ENCODE peak calls at places on chromosome 11, in nine cellular contexts. One of them, this sample, is unnamed.

GRCh38 chr11:94762208-94762607 is 5.9 kb upstream of the AMOTL1 start:
- DNase-seq in HFFc6: peak
- DNase-seq in AG10803: no peak
- DNase-seq in cardiac muscle cell: no peak
- DNase-seq in psoas muscle: no peak
- DNase-seq in coronary artery: no peak
- DNase-seq in transverse colon: no peak
- DNase-seq in neural progenitor cell: no peak
- DNase-seq in A549: no peak
- DNase-seq in this sample: no peak

GRCh38 chr11:35531246-35531645 is 5.8 kb upstream of the PAMR1 start:
- DNase-seq in HFFc6: no peak
- DNase-seq in AG10803: peak
- DNase-seq in cardiac muscle cell: peak
- DNase-seq in psoas muscle: no peak
- DNase-seq in coronary artery: no peak
- DNase-seq in transverse colon: no peak
- DNase-seq in neural progenitor cell: no peak
- DNase-seq in A549: no peak
- DNase-seq in this sample: peak

GRCh38 chr11:106714179-106714578 is 304.1 kb downstream of the GUCY1A2 start:
- DNase-seq in HFFc6: no peak
- DNase-seq in AG10803: no peak
- DNase-seq in cardiac muscle cell: peak
- DNase-seq in psoas muscle: no peak
- DNase-seq in coronary artery: no peak
- DNase-seq in transverse colon: no peak
- DNase-seq in neural progenitor cell: no peak
- DNase-seq in A549: no peak
- DNase-seq in this sample: peak

GRCh38 chr11:97087419-97087818 is 697.6 kb downstream of the JRKL start:
- DNase-seq in HFFc6: no peak
- DNase-seq in AG10803: no peak
- DNase-seq in cardiac muscle cell: no peak
- DNase-seq in psoas muscle: no peak
- DNase-seq in coronary artery: no peak
- DNase-seq in transverse colon: no peak
- DNase-seq in neural progenitor cell: no peak
- DNase-seq in A549: no peak
- DNase-seq in this sample: no peak

GRCh38 chr11:116703421-116703820 is 69.4 kb downstream of the BUD13 start:
- DNase-seq in HFFc6: no peak
- DNase-seq in AG10803: no peak
- DNase-seq in cardiac muscle cell: peak
- DNase-seq in psoas muscle: no peak
- DNase-seq in coronary artery: no peak
- DNase-seq in transverse colon: no peak
- DNase-seq in neural progenitor cell: peak
- DNase-seq in A549: no peak
- DNase-seq in this sample: peak

GRCh38 chr11:2572491-2573239 is 127.1 kb downstream of the KCNQ1OT1 start:
- DNase-seq in HFFc6: no peak
- DNase-seq in AG10803: no peak
- DNase-seq in cardiac muscle cell: no peak
- DNase-seq in psoas muscle: peak
- DNase-seq in coronary artery: no peak
- DNase-seq in transverse colon: no peak
- DNase-seq in neural progenitor cell: no peak
- DNase-seq in A549: no peak
- DNase-seq in this sample: no peak

GRCh38 chr11:121418625-121419114 is 33.4 kb upstream of the SORL1 start:
- DNase-seq in HFFc6: no peak
- DNase-seq in AG10803: no peak
- DNase-seq in cardiac muscle cell: peak
- DNase-seq in psoas muscle: no peak
- DNase-seq in coronary artery: no peak
- DNase-seq in transverse colon: peak
- DNase-seq in neural progenitor cell: no peak
- DNase-seq in A549: no peak
- DNase-seq in this sample: peak

GRCh38 chr11:45662665-45663485 is 2.5 kb downstream of the CHST1 start:
- DNase-seq in HFFc6: peak
- DNase-seq in AG10803: peak
- DNase-seq in cardiac muscle cell: peak
- DNase-seq in psoas muscle: no peak
- DNase-seq in coronary artery: no peak
- DNase-seq in transverse colon: no peak
- DNase-seq in neural progenitor cell: peak
- DNase-seq in A549: peak
- DNase-seq in this sample: peak

GRCh38 chr11:69470301-69470700 is 11.2 kb upstream of the LINC01488 start:
- DNase-seq in HFFc6: no peak
- DNase-seq in AG10803: no peak
- DNase-seq in cardiac muscle cell: no peak
- DNase-seq in psoas muscle: peak
- DNase-seq in coronary artery: no peak
- DNase-seq in transverse colon: peak
- DNase-seq in neural progenitor cell: no peak
- DNase-seq in A549: no peak
- DNase-seq in this sample: no peak

GRCh38 chr11:46593550-46594382 is at the start of gene AMBRA1:
- DNase-seq in HFFc6: peak
- DNase-seq in AG10803: peak
- DNase-seq in cardiac muscle cell: peak
- DNase-seq in psoas muscle: peak
- DNase-seq in coronary artery: peak
- DNase-seq in transverse colon: peak
- DNase-seq in neural progenitor cell: peak
- DNase-seq in A549: peak
- DNase-seq in this sample: peak

GRCh38 chr11:70159612-70160570 is 43.2 kb upstream of the FADD start:
- DNase-seq in HFFc6: no peak
- DNase-seq in AG10803: peak
- DNase-seq in cardiac muscle cell: no peak
- DNase-seq in psoas muscle: no peak
- DNase-seq in coronary artery: peak
- DNase-seq in transverse colon: peak
- DNase-seq in neural progenitor cell: no peak
- DNase-seq in A549: peak
- DNase-seq in this sample: no peak

GRCh38 chr11:114846040-114846791 is 167.9 kb downstream of the NXPE2 start:
- DNase-seq in HFFc6: no peak
- DNase-seq in AG10803: no peak
- DNase-seq in cardiac muscle cell: peak
- DNase-seq in psoas muscle: peak
- DNase-seq in coronary artery: no peak
- DNase-seq in transverse colon: no peak
- DNase-seq in neural progenitor cell: peak
- DNase-seq in A549: no peak
- DNase-seq in this sample: no peak
- TF ChIP-seq CTCF in HFFc6: no peak
- TF ChIP-seq CTCF in AG10803: no peak
- TF ChIP-seq CTCF in cardiac muscle cell: no peak
- TF ChIP-seq CTCF in psoas muscle: peak
- TF ChIP-seq CTCF in coronary artery: no peak
- TF ChIP-seq CTCF in transverse colon: no peak
- TF ChIP-seq CTCF in neural progenitor cell: no peak
- TF ChIP-seq CTCF in A549: no peak
- TF ChIP-seq CTCF in this sample: no peak

DNA sequence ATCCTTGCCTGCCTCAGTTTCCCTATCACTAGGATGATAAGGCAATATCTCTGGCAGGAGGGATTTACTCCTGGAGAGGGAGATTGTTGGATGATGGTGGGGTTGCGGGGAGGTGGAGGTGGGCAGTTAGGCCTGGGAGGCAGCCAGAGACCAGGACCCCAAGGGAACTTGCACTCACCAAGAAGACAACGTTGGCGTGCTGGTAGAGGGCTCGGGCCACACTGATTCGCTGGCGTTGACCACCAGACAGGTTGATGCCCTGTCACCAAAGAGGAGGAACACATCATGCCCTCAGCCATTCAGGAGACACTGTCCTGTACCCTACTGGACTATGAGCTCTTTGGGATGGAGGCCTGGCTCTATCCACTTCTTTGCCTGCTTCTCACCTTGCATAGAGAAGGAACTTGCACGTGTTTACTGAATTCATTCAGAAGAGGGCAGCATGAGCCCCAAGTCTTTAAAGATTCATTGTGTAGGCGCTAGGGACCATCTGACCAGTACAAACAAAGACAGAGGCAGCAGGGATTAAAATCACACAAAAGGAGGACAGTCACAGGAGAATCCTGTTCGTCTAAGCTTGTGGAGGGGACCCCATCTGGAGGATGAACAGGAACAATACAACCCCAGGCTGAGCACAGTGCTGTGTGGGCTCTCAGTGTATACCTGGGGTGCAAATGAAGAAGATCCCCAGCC is 24.2 kb upstream of the KCNJ11 start:
- DNase-seq in HFFc6: no peak
- DNase-seq in AG10803: no peak
- DNase-seq in cardiac muscle cell: no peak
- DNase-seq in psoas muscle: no peak
- DNase-seq in coronary artery: no peak
- DNase-seq in transverse colon: no peak
- DNase-seq in neural progenitor cell: peak
- DNase-seq in A549: no peak
- DNase-seq in this sample: no peak
- TF ChIP-seq CTCF in HFFc6: no peak
- TF ChIP-seq CTCF in AG10803: no peak
- TF ChIP-seq CTCF in cardiac muscle cell: no peak
- TF ChIP-seq CTCF in psoas muscle: no peak
- TF ChIP-seq CTCF in coronary artery: no peak
- TF ChIP-seq CTCF in transverse colon: no peak
- TF ChIP-seq CTCF in neural progenitor cell: peak
- TF ChIP-seq CTCF in A549: no peak
- TF ChIP-seq CTCF in this sample: no peak

GRCh38 chr11:119424775-119425174 is 1.8 kb upstream of the THY1 start:
- DNase-seq in HFFc6: no peak
- DNase-seq in AG10803: no peak
- DNase-seq in cardiac muscle cell: no peak
- DNase-seq in psoas muscle: no peak
- DNase-seq in coronary artery: no peak
- DNase-seq in transverse colon: no peak
- DNase-seq in neural progenitor cell: no peak
- DNase-seq in A549: no peak
- DNase-seq in this sample: no peak

GRCh38 chr11:119423459-119424254 is 685 bp upstream of the THY1 start:
- DNase-seq in HFFc6: no peak
- DNase-seq in AG10803: no peak
- DNase-seq in cardiac muscle cell: no peak
- DNase-seq in psoas muscle: no peak
- DNase-seq in coronary artery: no peak
- DNase-seq in transverse colon: no peak
- DNase-seq in neural progenitor cell: no peak
- DNase-seq in A549: no peak
- DNase-seq in this sample: no peak

GRCh38 chr11:119424276-119424675 is 1.3 kb upstream of the THY1 start:
- DNase-seq in HFFc6: no peak
- DNase-seq in AG10803: no peak
- DNase-seq in cardiac muscle cell: no peak
- DNase-seq in psoas muscle: no peak
- DNase-seq in coronary artery: no peak
- DNase-seq in transverse colon: no peak
- DNase-seq in neural progenitor cell: no peak
- DNase-seq in A549: no peak
- DNase-seq in this sample: no peak

GRCh38 chr11:119426142-119426541 is 3.2 kb upstream of the THY1 start:
- DNase-seq in HFFc6: no peak
- DNase-seq in AG10803: no peak
- DNase-seq in cardiac muscle cell: no peak
- DNase-seq in psoas muscle: no peak
- DNase-seq in coronary artery: no peak
- DNase-seq in transverse colon: no peak
- DNase-seq in neural progenitor cell: no peak
- DNase-seq in A549: no peak
- DNase-seq in this sample: no peak

DNA sequence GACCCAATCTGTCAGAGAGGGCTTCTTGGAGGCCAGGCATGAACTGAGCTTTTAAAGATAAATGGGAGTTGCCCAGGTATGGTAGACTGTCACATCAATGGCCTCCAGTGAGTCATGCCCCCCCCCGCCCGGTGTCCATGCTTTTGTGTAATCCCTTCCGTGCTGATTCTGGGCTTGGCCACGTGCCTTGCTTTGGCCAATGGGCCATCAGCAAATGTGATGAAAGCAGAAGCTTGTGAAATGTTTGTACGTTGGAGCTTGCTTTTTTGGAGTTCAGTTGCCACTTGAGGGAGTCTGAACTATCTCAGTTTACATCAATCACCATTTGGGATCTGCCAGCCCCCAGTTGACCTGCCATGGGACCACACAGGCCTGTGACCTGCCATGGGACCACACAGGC is 4.3 kb upstream of the THY1 start:
- DNase-seq in HFFc6: no peak
- DNase-seq in AG10803: peak
- DNase-seq in cardiac muscle cell: peak
- DNase-seq in psoas muscle: no peak
- DNase-seq in coronary artery: no peak
- DNase-seq in transverse colon: no peak
- DNase-seq in neural progenitor cell: no peak
- DNase-seq in A549: no peak
- DNase-seq in this sample: peak
- TF ChIP-seq CTCF in HFFc6: no peak
- TF ChIP-seq CTCF in AG10803: no peak
- TF ChIP-seq CTCF in cardiac muscle cell: no peak
- TF ChIP-seq CTCF in psoas muscle: no peak
- TF ChIP-seq CTCF in coronary artery: no peak
- TF ChIP-seq CTCF in transverse colon: no peak
- TF ChIP-seq CTCF in neural progenitor cell: no peak
- TF ChIP-seq CTCF in A549: no peak
- TF ChIP-seq CTCF in this sample: no peak

GRCh38 chr11:115527534-115528125 is 23.4 kb upstream of the CADM1 start:
- DNase-seq in HFFc6: no peak
- DNase-seq in AG10803: no peak
- DNase-seq in cardiac muscle cell: no peak
- DNase-seq in psoas muscle: no peak
- DNase-seq in coronary artery: no peak
- DNase-seq in transverse colon: no peak
- DNase-seq in neural progenitor cell: peak
- DNase-seq in A549: no peak
- DNase-seq in this sample: no peak

GRCh38 chr11:115535781-115536180 is 31.6 kb upstream of the CADM1 start:
- DNase-seq in HFFc6: no peak
- DNase-seq in AG10803: no peak
- DNase-seq in cardiac muscle cell: no peak
- DNase-seq in psoas muscle: no peak
- DNase-seq in coronary artery: no peak
- DNase-seq in transverse colon: no peak
- DNase-seq in neural progenitor cell: no peak
- DNase-seq in A549: no peak
- DNase-seq in this sample: no peak

GRCh38 chr11:115525600-115526006 is 21.4 kb upstream of the CADM1 start:
- DNase-seq in HFFc6: no peak
- DNase-seq in AG10803: no peak
- DNase-seq in cardiac muscle cell: no peak
- DNase-seq in psoas muscle: no peak
- DNase-seq in coronary artery: no peak
- DNase-seq in transverse colon: no peak
- DNase-seq in neural progenitor cell: no peak
- DNase-seq in A549: no peak
- DNase-seq in this sample: no peak

GRCh38 chr11:115528217-115528616 is 24.0 kb upstream of the CADM1 start:
- DNase-seq in HFFc6: no peak
- DNase-seq in AG10803: no peak
- DNase-seq in cardiac muscle cell: no peak
- DNase-seq in psoas muscle: no peak
- DNase-seq in coronary artery: no peak
- DNase-seq in transverse colon: no peak
- DNase-seq in neural progenitor cell: peak
- DNase-seq in A549: no peak
- DNase-seq in this sample: no peak

GRCh38 chr11:115530752-115531151 is 26.5 kb upstream of the CADM1 start:
- DNase-seq in HFFc6: no peak
- DNase-seq in AG10803: no peak
- DNase-seq in cardiac muscle cell: no peak
- DNase-seq in psoas muscle: no peak
- DNase-seq in coronary artery: no peak
- DNase-seq in transverse colon: no peak
- DNase-seq in neural progenitor cell: peak
- DNase-seq in A549: peak
- DNase-seq in this sample: no peak
- TF ChIP-seq CTCF in HFFc6: no peak
- TF ChIP-seq CTCF in AG10803: no peak
- TF ChIP-seq CTCF in cardiac muscle cell: no peak
- TF ChIP-seq CTCF in psoas muscle: no peak
- TF ChIP-seq CTCF in coronary artery: no peak
- TF ChIP-seq CTCF in transverse colon: no peak
- TF ChIP-seq CTCF in neural progenitor cell: peak
- TF ChIP-seq CTCF in A549: no peak
- TF ChIP-seq CTCF in this sample: no peak

This sample was measured in cardiac fibroblast.